ENCODE peak calls at places on chromosomes 7 and 10, in five cellular contexts. H is HEK293T; O is dermis blood vessel endothelial cell; R is cardiac muscle cell; A is stimulated activated naive CD8-positive, alpha-beta T cell treated with anti-CD3 and anti-CD28 coated beads, Interleukin-15, Interleukin-2, amounts not matched to agents 100 U/mL and 50 U/mL, for 24 hours. Z is an unnamed sample.

GRCh38 chr7:133545613-133546012 is 292.7 kb downstream of the EXOC4 start:
- DNase-seq in H (no peak), O (no peak), R (peak), A (no peak), Z (peak)

GRCh38 chr10:69644658-69645295 is 14.7 kb downstream of the FAM241B start:
- DNase-seq in H (peak), O (peak), R (peak), A (peak), Z (peak)

GRCh38 chr10:32446701-32447406 is 914 bp downstream of the CCDC7 start:
- DNase-seq in H (no peak), O (peak), R (peak), A (no peak), Z (peak)

GRCh38 chr7:82722946-82723345 is 279.4 kb upstream of the CACNA2D1 start:
- DNase-seq in H (no peak), O (no peak), R (peak), A (no peak), Z (no peak)

GRCh38 chr10:21083861-21084260 is 186.8 kb upstream of the NEBL start:
- DNase-seq in H (no peak), O (no peak), R (no peak), A (no peak), Z (no peak)

GRCh38 chr10:79078367-79079073 is 9.8 kb downstream of the ZMIZ1 start:
- DNase-seq in H (no peak), O (no peak), R (no peak), A (no peak), Z (no peak)

GRCh38 chr10:61350068-61350467 is 103.1 kb downstream of the TMEM26 start:
- DNase-seq in H (no peak), O (no peak), R (no peak), A (no peak), Z (no peak)

GRCh38 chr10:13761490-13762091 is 174.8 kb downstream of the PRPF18 start:
- DNase-seq in H (no peak), O (no peak), R (no peak), A (no peak), Z (no peak)

GRCh38 chr7:143380646-143381426 is at the start of gene ZYX:
- DNase-seq in H (peak), O (peak), R (peak), A (peak), Z (peak)

GRCh38 chr7:14144538-14144937 is 155.1 kb upstream of the ETV1 start:
- DNase-seq in H (no peak), O (no peak), R (no peak), A (no peak), Z (no peak)

GRCh38 chr10:501596-501995 is 187.9 kb downstream of the DIP2C start:
- DNase-seq in H (no peak), O (no peak), R (peak), A (no peak), Z (no peak)

GRCh38 chr10:45470098-45471012 is 96.3 kb downstream of the ALOX5 start:
- DNase-seq in H (no peak), O (peak), R (peak), A (peak), Z (peak)

GRCh38 chr10:124037784-124038183 is 55.6 kb downstream of the CHST15 start:
- DNase-seq in H (no peak), O (no peak), R (no peak), A (no peak), Z (no peak)

GRCh38 chr7:44765579-44766415 is 17.1 kb downstream of the ZMIZ2 start:
- DNase-seq in H (no peak), O (no peak), R (no peak), A (no peak), Z (no peak)

GRCh38 chr10:99775850-99776249 is 6.6 kb upstream of the ABCC2 start:
- DNase-seq in H (no peak), O (peak), R (peak), A (no peak), Z (peak)

GRCh38 chr7:43906327-43907010 is at the start of gene URGCP:
- DNase-seq in H (peak), O (peak), R (peak), A (peak), Z (peak)

GRCh38 chr7:93262535-93262934 is 30.4 kb downstream of the VPS50 start:
- DNase-seq in H (no peak), O (no peak), R (no peak), A (no peak), Z (no peak)

GRCh38 chr7:42227523-42227922 is 9.5 kb downstream of the GLI3 start:
- DNase-seq in H (no peak), O (peak), R (no peak), A (peak), Z (no peak)

GRCh38 chr10:3568392-3568791 is 216.6 kb downstream of the KLF6 start:
- DNase-seq in H (no peak), O (no peak), R (no peak), A (no peak), Z (no peak)

GRCh38 chr10:88292185-88292514 is 291.0 kb downstream of the RNLS start:
- DNase-seq in H (no peak), O (no peak), R (no peak), A (no peak), Z (no peak)

GRCh38 chr10:62352356-62352963 is 21.7 kb upstream of the ZNF365 start:
- DNase-seq in H (no peak), O (no peak), R (no peak), A (no peak), Z (no peak)

GRCh38 chr7:66522518-66522917 is 106.2 kb upstream of the KCTD7 start:
- DNase-seq in H (no peak), O (peak), R (no peak), A (no peak), Z (peak)

GRCh38 chr10:131212763-131213325 is 98.7 kb downstream of the TCERG1L start:
- DNase-seq in H (no peak), O (no peak), R (no peak), A (no peak), Z (no peak)

GRCh38 chr10:70169661-70170364 is 501 bp downstream of the SAR1A start:
- DNase-seq in H (peak), O (no peak), R (peak), A (peak), Z (peak)

GRCh38 chr7:140982508-140982907 is 32.2 kb downstream of the MRPS33 start:
- DNase-seq in H (no peak), O (no peak), R (no peak), A (no peak), Z (no peak)

GRCh38 chr10:109456566-109457361 is 466.5 kb downstream of the XPNPEP1 start:
- DNase-seq in H (no peak), O (no peak), R (peak), A (no peak), Z (no peak)

GRCh38 chr7:22549667-22550513 is 49.9 kb upstream of the STEAP1B start:
- DNase-seq in H (no peak), O (peak), R (peak), A (peak), Z (peak)

GRCh38 chr7:1368682-1369571 is 90.3 kb downstream of the MICALL2 start:
- DNase-seq in H (peak), O (peak), R (no peak), A (peak), Z (peak)

GRCh38 chr7:132117181-132117580 is 459.1 kb downstream of the PLXNA4 start:
- DNase-seq in H (no peak), O (no peak), R (peak), A (no peak), Z (peak)